ENCODE peak calls at places on chromosome 11, in eight cellular contexts. Y is endothelial cell; O is HTR-8/SVneo; Z is stimulated activated CD8-positive, alpha-beta memory T cell treated with anti-CD3 and anti-CD28 coated beads, Interleukin-4, amount 100 ng/mL, for 24 hours; A is cardiac fibroblast; G is SK-N-SH; J is HCEC 1CT; P is stimulated activated CD4-positive, alpha-beta T cell treated with anti-CD3 and anti-CD28 coated beads, Interleukin-2, amount 100 ng/mL, for 24 hours. H is an unnamed sample.

GRCh38 chr11:86156397-86156977 is 87.6 kb upstream of the PICALM start:
- DNase-seq in Y (no peak), O (no peak), Z (no peak), A (no peak), G (no peak), J (no peak), P (no peak), H (no peak)

GRCh38 chr11:88404932-88405710 is 67.6 kb upstream of the CTSC start:
- DNase-seq in Y (no peak), O (no peak), Z (no peak), A (no peak), G (no peak), J (no peak), P (no peak), H (no peak)

GRCh38 chr11:73266644-73267015 is 5.5 kb upstream of the P2RY6 start:
- DNase-seq in Y (no peak), O (no peak), Z (no peak), A (no peak), G (no peak), J (no peak), P (no peak), H (no peak)

GRCh38 chr11:78564037-78564888 is 10.4 kb downstream of the NARS2 start:
- DNase-seq in Y (peak), O (no peak), Z (no peak), A (peak), G (peak), J (peak), P (peak), H (peak)

GRCh38 chr11:124611016-124611571 is at the start of gene PANX3:
- DNase-seq in Y (no peak), O (no peak), Z (no peak), A (no peak), G (no peak), J (no peak), P (no peak), H (no peak)

GRCh38 chr11:67429038-67429668 is 859 bp downstream of the RPS6KB2 start:
- DNase-seq in Y (no peak), O (no peak), Z (no peak), A (no peak), G (no peak), J (no peak), P (no peak), H (no peak)

GRCh38 chr11:21411114-21411513 is 741.7 kb downstream of the NELL1 start:
- DNase-seq in Y (no peak), O (no peak), Z (no peak), A (no peak), G (no peak), J (no peak), P (no peak), H (no peak)

GRCh38 chr11:102256251-102256650 is 61.0 kb upstream of the BIRC3 start:
- DNase-seq in Y (no peak), O (peak), Z (no peak), A (peak), G (no peak), J (peak), P (no peak), H (no peak)

GRCh38 chr11:88420165-88420781 is 82.7 kb upstream of the CTSC start:
- DNase-seq in Y (no peak), O (no peak), Z (no peak), A (peak), G (no peak), J (peak), P (no peak), H (no peak)

GRCh38 chr11:22802861-22803260 is 26.7 kb downstream of the SVIP start:
- DNase-seq in Y (no peak), O (no peak), Z (no peak), A (no peak), G (no peak), J (no peak), P (no peak), H (no peak)

GRCh38 chr11:9078113-9079041 is 13.0 kb downstream of the SCUBE2 start:
- DNase-seq in Y (no peak), O (no peak), Z (no peak), A (no peak), G (no peak), J (no peak), P (no peak), H (no peak)

GRCh38 chr11:57269580-57270021 is 32.6 kb upstream of the APLNR start:
- DNase-seq in Y (no peak), O (no peak), Z (no peak), A (no peak), G (no peak), J (no peak), P (no peak), H (no peak)

GRCh38 chr11:3109921-3110706 is 52.9 kb upstream of the CARS1 start:
- DNase-seq in Y (peak), O (peak), Z (peak), A (peak), G (peak), J (peak), P (peak), H (peak)

GRCh38 chr11:88068848-88069554 is 106.2 kb downstream of the RAB38 start:
- DNase-seq in Y (no peak), O (no peak), Z (no peak), A (no peak), G (no peak), J (no peak), P (no peak), H (no peak)

GRCh38 chr11:63534895-63535461 is 1.6 kb upstream of the PLAAT4 start:
- DNase-seq in Y (no peak), O (no peak), Z (no peak), A (no peak), G (no peak), J (no peak), P (no peak), H (no peak)

GRCh38 chr11:83681045-83681781 is 395.0 kb upstream of the CCDC90B start:
- DNase-seq in Y (no peak), O (no peak), Z (no peak), A (no peak), G (no peak), J (no peak), P (no peak), H (no peak)

GRCh38 chr11:108647701-108648527 is 17.0 kb upstream of the DDX10 start:
- DNase-seq in Y (peak), O (peak), Z (peak), A (peak), G (peak), J (peak), P (peak), H (peak)

GRCh38 chr11:28086569-28086968 is 21.4 kb downstream of the KIF18A start:
- DNase-seq in Y (no peak), O (no peak), Z (no peak), A (no peak), G (no peak), J (peak), P (no peak), H (no peak)

GRCh38 chr11:96084610-96085348 is 160.9 kb upstream of the MTMR2 start:
- DNase-seq in Y (no peak), O (no peak), Z (no peak), A (no peak), G (no peak), J (no peak), P (no peak), H (no peak)

GRCh38 chr11:86673872-86674750 is 1.7 kb upstream of the ME3 start:
- DNase-seq in Y (no peak), O (no peak), Z (no peak), A (no peak), G (no peak), J (no peak), P (no peak), H (no peak)

GRCh38 chr11:70111269-70112016 is 33.3 kb downstream of the ANO1 start:
- DNase-seq in Y (no peak), O (peak), Z (no peak), A (peak), G (no peak), J (peak), P (no peak), H (no peak)

GRCh38 chr11:123653997-123654565 is 343 bp downstream of the SCN3B start:
- DNase-seq in Y (peak), O (peak), Z (peak), A (peak), G (peak), J (no peak), P (peak), H (no peak)

GRCh38 chr11:11440149-11440548 is 87.1 kb upstream of the CSNK2A3 start:
- DNase-seq in Y (no peak), O (no peak), Z (no peak), A (no peak), G (no peak), J (no peak), P (no peak), H (no peak)

GRCh38 chr11:62337682-62338181 is 484 bp downstream of the ASRGL1 start:
- DNase-seq in Y (peak), O (peak), Z (no peak), A (peak), G (peak), J (no peak), P (peak), H (no peak)

GRCh38 chr11:43894546-43894945 is 13.9 kb downstream of the ALKBH3 start:
- DNase-seq in Y (no peak), O (no peak), Z (no peak), A (no peak), G (no peak), J (no peak), P (no peak), H (no peak)

GRCh38 chr11:67616431-67617242 is 9.9 kb downstream of the NDUFV1 start:
- DNase-seq in Y (no peak), O (no peak), Z (no peak), A (no peak), G (no peak), J (no peak), P (no peak), H (no peak)

GRCh38 chr11:45451766-45452440 is 165.8 kb upstream of the SYT13 start:
- DNase-seq in Y (no peak), O (no peak), Z (no peak), A (peak), G (no peak), J (no peak), P (no peak), H (no peak)

H was measured in NT2/D1.